ENCODE peak calls at places on chromosomes 3 and 15, in five cellular contexts. One of them, this sample, is unnamed.

GRCh38 chr3:17195856-17196604 is 311.3 kb downstream of the PLCL2 start:
- DNase-seq in foreskin fibroblast: peak; percentile 48
- DNase-seq in GM04504: no peak
- DNase-seq in thoracic aorta: no peak
- DNase-seq in A549: no peak
- DNase-seq in this sample: peak; percentile 52

GRCh38 chr3:13120928-13121552 is 47.8 kb upstream of the IQSEC1 start:
- DNase-seq in foreskin fibroblast: no peak
- DNase-seq in GM04504: no peak
- DNase-seq in thoracic aorta: no peak
- DNase-seq in A549: no peak
- DNase-seq in this sample: no peak

GRCh38 chr15:51203797-51204196 is 109.1 kb upstream of the TNFAIP8L3 start:
- DNase-seq in foreskin fibroblast: peak; percentile 95
- DNase-seq in GM04504: peak; percentile 78
- DNase-seq in thoracic aorta: no peak
- DNase-seq in A549: peak; percentile 19
- DNase-seq in this sample: peak; percentile 70

GRCh38 chr3:161104561-161105551 is at the start of gene B3GALNT1:
- DNase-seq in foreskin fibroblast: peak; percentile 74
- DNase-seq in GM04504: peak; percentile 27
- DNase-seq in thoracic aorta: no peak
- DNase-seq in A549: peak; percentile 4
- DNase-seq in this sample: peak; percentile 67

GRCh38 chr15:75945953-75946352 is 42.3 kb downstream of the FBXO22 start:
- DNase-seq in foreskin fibroblast: peak; percentile 36
- DNase-seq in GM04504: no peak
- DNase-seq in thoracic aorta: no peak
- DNase-seq in A549: no peak
- DNase-seq in this sample: no peak

GRCh38 chr15:41930221-41930866 is 36.5 kb upstream of the SPTBN5 start:
- DNase-seq in foreskin fibroblast: peak; percentile 93
- DNase-seq in GM04504: peak; percentile 95
- DNase-seq in thoracic aorta: no peak
- DNase-seq in A549: peak; percentile 92
- DNase-seq in this sample: peak; percentile 92

GRCh38 chr3:172089250-172089649 is 49.9 kb downstream of the FNDC3B start:
- DNase-seq in foreskin fibroblast: peak; percentile 55
- DNase-seq in GM04504: no peak
- DNase-seq in thoracic aorta: no peak
- DNase-seq in A549: no peak
- DNase-seq in this sample: peak; percentile 33

GRCh38 chr15:92614791-92615785 is 40.5 kb downstream of the FAM174B start:
- DNase-seq in foreskin fibroblast: no peak
- DNase-seq in GM04504: no peak
- DNase-seq in thoracic aorta: no peak
- DNase-seq in A549: no peak
- DNase-seq in this sample: no peak

GRCh38 chr3:86711634-86712033 is 279.3 kb downstream of the VGLL3 start:
- DNase-seq in foreskin fibroblast: no peak
- DNase-seq in GM04504: no peak
- DNase-seq in thoracic aorta: no peak
- DNase-seq in A549: no peak
- DNase-seq in this sample: no peak

GRCh38 chr3:8480699-8481098 is 20.9 kb upstream of the LMCD1 start:
- DNase-seq in foreskin fibroblast: no peak
- DNase-seq in GM04504: no peak
- DNase-seq in thoracic aorta: no peak
- DNase-seq in A549: no peak
- DNase-seq in this sample: no peak

GRCh38 chr15:27935328-27935727 is 163.8 kb downstream of the OCA2 start:
- DNase-seq in foreskin fibroblast: no peak
- DNase-seq in GM04504: no peak
- DNase-seq in thoracic aorta: no peak
- DNase-seq in A549: no peak
- DNase-seq in this sample: no peak